ENCODE peak calls at places on chromosome 14, in eight cellular contexts. T, L, C, Q, S, F, P and B are unnamed samples.

GRCh38 chr14:102900631-102901571 is 21.6 kb upstream of the AMN start:
- DNase-seq in Q (no peak), F (no peak), S (no peak), P (no peak), T (no peak), L (peak; percentile 48), C (no peak), B (no peak)

GRCh38 chr14:82759691-82760090 is 1226.0 kb upstream of the SEL1L start:
- DNase-seq in C (no peak), S (no peak), F (no peak), L (no peak), Q (no peak), T (no peak), P (no peak), B (no peak)

GRCh38 chr14:103594265-103594664 is 31.5 kb downstream of the COA8 start:
- DNase-seq in S (peak; percentile 88), P (peak; percentile 8), F (peak; percentile 93), L (no peak), C (peak; percentile 55), Q (peak; percentile 58), T (no peak), B (peak; percentile 55)

GRCh38 chr14:95190346-95190840 is 33.1 kb upstream of the DICER1 start:
- DNase-seq in T (no peak), Q (no peak), C (no peak), S (no peak), F (no peak), P (peak; percentile 32), L (no peak), B (no peak)

GRCh38 chr14:38080696-38081095 is 127.0 kb upstream of the SSTR1 start:
- DNase-seq in S (no peak), L (no peak), P (no peak), T (no peak), C (no peak), F (no peak), Q (no peak), B (no peak)

GRCh38 chr14:51185180-51185579 is 54.9 kb upstream of the TMX1 start:
- DNase-seq in S (no peak), L (no peak), P (no peak), Q (no peak), T (no peak), C (no peak), F (no peak), B (no peak)

GRCh38 chr14:102333395-102333794 is 13.8 kb downstream of the ZNF839 start:
- DNase-seq in P (no peak), T (no peak), F (no peak), S (no peak), C (no peak), Q (no peak), L (no peak), B (no peak)

GRCh38 chr14:32667791-32668190 is 270.9 kb upstream of the NPAS3 start:
- DNase-seq in F (no peak), T (no peak), C (no peak), L (no peak), P (no peak), S (no peak), Q (no peak), B (no peak)

GRCh38 chr14:65169351-65169750 is 67.0 kb upstream of the MAX start:
- DNase-seq in T (no peak), F (peak; percentile 70), S (no peak), Q (no peak), L (no peak), C (no peak), P (peak; percentile 71), B (no peak)

GRCh38 chr14:67359775-67360468 is at the start of the genes ATP6V1D and EIF2S1:
- DNase-seq in Q (peak; percentile 99), C (peak; percentile 100), P (peak; percentile 100), F (peak; percentile 99), T (peak; percentile 100), S (peak; percentile 99), L (peak; percentile 99), B (peak; percentile 99)

GRCh38 chr14:69803753-69804152 is 6.7 kb upstream of the SLC10A1 start:
- DNase-seq in Q (no peak), C (no peak), P (no peak), T (no peak), S (no peak), L (no peak), F (no peak), B (no peak)

GRCh38 chr14:106691601-106692291 is 1165.4 kb downstream of the TMEM121 start:
- DNase-seq in Q (peak; percentile 15), T (peak; percentile 4), F (no peak), C (no peak), S (no peak), P (no peak), L (no peak), B (no peak)

GRCh38 chr14:61749867-61750266 is 12.4 kb upstream of the SNAPC1 start:
- DNase-seq in T (peak; percentile 34), L (peak; percentile 60), C (no peak), F (no peak), P (peak; percentile 23), Q (no peak), S (no peak), B (no peak)

GRCh38 chr14:59695198-59695597 is 118.6 kb upstream of the CCDC175 start:
- DNase-seq in Q (peak; percentile 7), S (no peak), C (no peak), T (no peak), L (no peak), P (no peak), F (no peak), B (no peak)

GRCh38 chr14:92534863-92535654 is 21.5 kb downstream of the RIN3 start:
- DNase-seq in L (no peak), T (no peak), Q (no peak), P (no peak), S (no peak), C (no peak), F (no peak), B (no peak)

GRCh38 chr14:74551431-74551830 is 57.9 kb downstream of the ISCA2 start:
- DNase-seq in F (no peak), L (no peak), C (peak; percentile 3), T (no peak), P (no peak), Q (no peak), S (peak; percentile 63), B (no peak)

GRCh38 chr14:76771432-76771980 is 10.2 kb downstream of the VASH1 start:
- DNase-seq in C (peak; percentile 13), L (no peak), T (no peak), F (no peak), Q (no peak), S (peak; percentile 38), P (no peak), B (no peak)
- H3K27ac ChIP-seq in C (peak overlapping the region; percentile 79), L (peak overlapping the region; percentile 55), T (no peak overlapping the region), F (no peak overlapping the region), Q (no peak overlapping the region), S (no peak overlapping the region), P (no peak overlapping the region), B (no peak overlapping the region)

GRCh38 chr14:22300646-22301045 is 288.4 kb downstream of the DAD1 start:
- DNase-seq in Q (no peak), C (no peak), P (peak; percentile 43), F (no peak), L (no peak), S (no peak), T (no peak), B (no peak)

GRCh38 chr14:22304324-22304723 is 284.7 kb downstream of the DAD1 start:
- DNase-seq in C (no peak), S (no peak), F (no peak), Q (no peak), T (no peak), L (no peak), P (no peak), B (no peak)

GRCh38 chr14:22305563-22306127 is 283.4 kb downstream of the DAD1 start:
- DNase-seq in Q (no peak), F (no peak), C (no peak), L (no peak), S (no peak), P (no peak), T (no peak), B (no peak)

GRCh38 chr14:22303589-22304195 is 285.3 kb downstream of the DAD1 start:
- DNase-seq in C (no peak), S (no peak), Q (no peak), F (no peak), T (no peak), P (peak; percentile 29), L (peak; percentile 30), B (no peak)
- H3K27ac ChIP-seq in C (no peak overlapping the region), S (no peak overlapping the region), Q (no peak overlapping the region), F (no peak overlapping the region), T (no peak overlapping the region), P (no peak overlapping the region), L (no peak overlapping the region), B (no peak overlapping the region)

GRCh38 chr14:73238262-73238852 is 1.1 kb downstream of the PAPLN start:
- DNase-seq in Q (no peak), S (peak; percentile 57), T (peak; percentile 28), P (peak; percentile 69), F (peak; percentile 76), C (no peak), L (no peak), B (no peak)

GRCh38 chr14:73236752-73237218 is 521 bp upstream of the PAPLN start:
- DNase-seq in F (no peak), C (no peak), S (no peak), Q (no peak), T (no peak), L (no peak), P (no peak), B (no peak)

GRCh38 chr14:73237786-73238261 is 518 bp downstream of the PAPLN start:
- DNase-seq in L (peak; percentile 50), T (peak; percentile 41), F (no peak), P (no peak), Q (no peak), S (peak; percentile 65), C (no peak), B (no peak)

GRCh38 chr14:73236157-73236556 is 1.1 kb upstream of the PAPLN start:
- DNase-seq in C (no peak), L (no peak), F (no peak), P (no peak), S (peak; percentile 29), Q (no peak), T (no peak), B (no peak)

GRCh38 chr14:73237219-73237785 is at the start of gene PAPLN:
- DNase-seq in F (peak; percentile 20), Q (peak; percentile 25), L (peak; percentile 32), S (peak; percentile 79), P (no peak), C (no peak), T (peak; percentile 62), B (no peak)
- H3K27ac ChIP-seq in F (no peak within 1 kb of the TSS), Q (no peak within 1 kb of the TSS), L (no peak within 1 kb of the TSS), S (no peak within 1 kb of the TSS), P (peak within 1 kb of the TSS; percentile 85), C (no peak within 1 kb of the TSS), T (peak within 1 kb of the TSS; percentile 73), B (peak within 1 kb of the TSS; percentile 38)

DNA sequence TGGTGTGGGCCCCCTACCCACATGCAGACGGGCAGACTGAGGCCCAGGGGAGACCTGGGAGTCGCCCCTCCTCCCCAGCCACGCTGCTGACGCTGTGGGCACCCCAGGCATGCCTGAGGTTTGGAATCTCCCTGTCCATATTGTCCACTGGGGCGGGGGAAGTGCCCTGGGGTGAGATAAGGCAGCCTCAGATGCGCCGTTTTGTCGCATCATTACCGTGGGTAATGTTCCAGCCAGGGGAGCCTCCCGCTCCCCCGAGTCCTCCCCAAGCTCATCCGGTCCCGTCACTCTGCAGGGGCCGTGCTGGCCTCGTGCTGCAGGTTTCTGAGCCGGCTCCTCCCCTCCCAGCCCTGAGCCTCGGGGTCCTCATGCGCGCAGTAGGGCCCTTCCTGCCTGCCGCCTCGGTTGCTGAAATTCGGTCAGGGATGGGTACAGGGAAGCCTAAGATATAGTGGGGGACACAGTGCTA is 11.4 kb downstream of the INF2 start:
- DNase-seq in T (no peak), C (no peak), S (no peak), Q (no peak), F (no peak), L (no peak), P (no peak), B (no peak)
- H3K27ac ChIP-seq in T (no peak overlapping the region), C (peak overlapping the region; percentile 69), S (no peak overlapping the region), Q (no peak overlapping the region), F (no peak overlapping the region), L (peak overlapping the region; percentile 86), P (no peak overlapping the region), B (no peak overlapping the region)